ENCODE peak calls at places on chromosomes 2 and 18, in five cellular contexts. J is neuronal stem cell, C is IMR-90, N is H1, Y is mesenchymal stem cell. A is an unnamed sample.

GRCh38 chr18:9708057-9708881 is at the start of gene RAB31:
- DNase-seq in J (peak), C (peak), N (peak), Y (peak), A (peak)

GRCh38 chr18:60446821-60447220 is 74.2 kb upstream of the MC4R start:
- DNase-seq in J (no peak), C (no peak), N (no peak), Y (no peak), A (peak)

GRCh38 chr2:66538291-66538690 is 103.4 kb downstream of the MEIS1 start:
- DNase-seq in J (no peak), C (peak), N (no peak), Y (no peak), A (no peak)

GRCh38 chr2:81206216-81206615 is 901.7 kb upstream of the LRRTM1 start:
- DNase-seq in J (no peak), C (no peak), N (no peak), Y (no peak), A (peak)

GRCh38 chr18:26865557-26865956 is at the start of gene AQP4:
- DNase-seq in J (no peak), C (no peak), N (no peak), Y (no peak), A (peak)

GRCh38 chr2:162007447-162008040 is 66.5 kb downstream of the DPP4 start:
- DNase-seq in J (no peak), C (peak), N (no peak), Y (peak), A (no peak)

GRCh38 chr2:237819231-237819630 is 20.7 kb downstream of the RBM44 start:
- DNase-seq in J (no peak), C (peak), N (no peak), Y (no peak), A (no peak)

GRCh38 chr2:27823135-27823534 is 51.6 kb downstream of the MRPL33 start:
- DNase-seq in J (no peak), C (no peak), N (no peak), Y (no peak), A (no peak)

GRCh38 chr2:224722777-224723176 is 6.6 kb upstream of the CCDC195 start:
- DNase-seq in J (no peak), C (no peak), N (no peak), Y (no peak), A (no peak)

GRCh38 chr2:217249490-217250451 is 389.9 kb upstream of the TNP1 start:
- DNase-seq in J (no peak), C (no peak), N (no peak), Y (peak), A (no peak)

GRCh38 chr18:51437280-51438271 is 240.1 kb upstream of the MEX3C start:
- DNase-seq in J (no peak), C (no peak), N (no peak), Y (no peak), A (no peak)
- H2AFZ ChIP-seq in J (no peak), C (no peak), N (peak), Y (no peak), A (peak)

DNA sequence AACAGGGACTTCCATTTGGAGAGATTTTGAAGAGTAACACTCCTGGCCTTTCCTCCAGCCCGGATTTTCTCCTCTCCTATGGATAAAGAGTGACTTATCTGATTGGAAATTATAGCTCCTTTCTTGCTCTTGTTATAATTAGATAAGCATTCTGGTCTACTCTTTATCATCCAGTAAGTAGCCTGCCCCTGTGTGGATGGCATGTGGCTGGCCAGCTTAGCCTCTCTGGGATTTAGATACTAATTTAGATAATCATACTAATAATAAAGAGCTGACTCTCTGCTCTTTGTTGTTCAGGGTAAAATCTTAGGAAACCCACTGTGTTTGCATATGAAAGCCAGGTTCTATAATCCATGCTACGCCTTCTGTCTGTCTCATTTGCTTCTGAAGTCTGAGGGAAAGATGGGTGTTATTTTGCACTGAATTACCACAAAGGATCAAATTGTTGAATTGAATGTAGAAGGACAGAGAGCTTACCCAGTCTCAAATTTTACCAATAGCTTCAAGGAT is 438.8 kb downstream of the SPAG16 start:
- DNase-seq in J (no peak), C (no peak), N (no peak), Y (no peak), A (no peak)
- H2BK5ac ChIP-seq in J (no peak), C (no peak), N (no peak), Y (no peak), A (no peak)

DNA sequence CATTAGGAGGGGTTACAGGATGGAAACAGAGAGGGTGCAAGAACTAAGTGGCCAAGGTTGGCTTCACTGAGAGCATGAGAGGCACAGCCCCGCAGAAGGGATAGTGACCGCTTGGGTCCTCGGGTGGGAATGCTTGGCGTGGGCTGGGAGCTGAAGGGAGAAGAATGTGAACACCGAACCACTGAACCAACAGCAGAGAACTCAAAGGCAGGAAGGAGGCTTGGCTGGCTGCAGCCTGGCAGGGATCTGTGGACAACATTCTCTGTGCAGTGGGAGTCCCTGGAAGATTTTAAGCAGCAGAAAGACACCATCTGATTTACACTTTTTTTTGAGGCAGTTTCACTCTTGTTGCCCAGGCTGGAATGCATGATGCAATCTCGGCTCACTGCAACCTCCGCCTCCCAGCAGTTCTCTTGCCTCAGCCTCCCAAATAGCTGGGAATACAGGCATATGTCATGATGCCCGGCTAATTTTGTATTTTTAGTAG is 33.9 kb downstream of the SOWAHC start:
- DNase-seq in J (no peak), C (no peak), N (no peak), Y (peak), A (no peak)
- H4K91ac ChIP-seq in J (no peak), C (no peak), N (no peak), Y (no peak), A (no peak)

DNA sequence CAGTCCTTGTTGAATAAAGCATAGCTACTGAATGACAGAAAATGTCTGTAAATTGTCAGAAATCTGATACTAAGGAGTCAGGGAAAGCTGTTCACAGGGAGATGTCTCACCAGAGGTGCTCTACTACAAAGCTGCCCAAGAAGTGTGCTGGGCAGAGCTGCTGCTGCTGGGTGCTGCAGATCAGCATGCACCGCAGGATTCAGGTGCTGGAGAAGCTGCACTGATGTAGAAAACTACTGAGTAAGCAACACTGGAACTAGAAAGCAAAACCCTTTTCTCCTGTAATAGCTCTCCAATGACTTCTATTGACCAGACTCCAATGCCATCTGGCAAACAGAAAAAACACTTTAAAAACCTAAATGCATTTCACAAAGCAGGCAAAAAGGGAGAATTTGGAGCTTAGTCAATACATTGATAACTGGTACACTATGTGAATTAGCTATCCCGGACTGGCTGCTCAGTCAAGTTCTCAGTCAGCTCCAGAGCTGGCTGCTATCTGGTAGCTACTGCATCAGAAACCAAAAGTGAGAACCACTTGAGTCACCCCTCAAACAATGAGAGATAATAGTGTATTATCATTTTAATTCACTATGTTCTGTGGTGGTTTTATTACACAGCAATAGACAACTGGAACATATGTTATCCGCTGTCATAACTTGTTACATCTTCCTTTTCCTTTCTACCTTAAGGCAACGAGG is 493.1 kb downstream of the CPS1 start:
- DNase-seq in J (no peak), C (no peak), N (no peak), Y (no peak), A (no peak)
- H2AFZ ChIP-seq in J (no peak), C (no peak), N (peak), Y (no peak), A (no peak)

GRCh38 chr2:186129767-186130581 is 356.1 kb upstream of the ZC3H15 start:
- DNase-seq in J (no peak), C (peak), N (no peak), Y (no peak), A (no peak)
- H2BK5ac ChIP-seq in J (no peak), C (no peak), N (no peak), Y (no peak), A (no peak)

GRCh38 chr2:206163251-206163880 is 3.7 kb downstream of the EEF1B2 start:
- DNase-seq in J (no peak), C (no peak), N (no peak), Y (no peak), A (no peak)

GRCh38 chr2:206158563-206159345 is 490 bp downstream of the NDUFS1 start:
- DNase-seq in J (no peak), C (peak), N (no peak), Y (peak), A (no peak)

GRCh38 chr2:206160124-206160806 is 570 bp downstream of the EEF1B2 start:
- DNase-seq in J (no peak), C (peak), N (no peak), Y (no peak), A (no peak)

GRCh38 chr2:206160807-206161179 is 1.1 kb downstream of the EEF1B2 start:
- DNase-seq in J (no peak), C (no peak), N (no peak), Y (no peak), A (no peak)

DNA sequence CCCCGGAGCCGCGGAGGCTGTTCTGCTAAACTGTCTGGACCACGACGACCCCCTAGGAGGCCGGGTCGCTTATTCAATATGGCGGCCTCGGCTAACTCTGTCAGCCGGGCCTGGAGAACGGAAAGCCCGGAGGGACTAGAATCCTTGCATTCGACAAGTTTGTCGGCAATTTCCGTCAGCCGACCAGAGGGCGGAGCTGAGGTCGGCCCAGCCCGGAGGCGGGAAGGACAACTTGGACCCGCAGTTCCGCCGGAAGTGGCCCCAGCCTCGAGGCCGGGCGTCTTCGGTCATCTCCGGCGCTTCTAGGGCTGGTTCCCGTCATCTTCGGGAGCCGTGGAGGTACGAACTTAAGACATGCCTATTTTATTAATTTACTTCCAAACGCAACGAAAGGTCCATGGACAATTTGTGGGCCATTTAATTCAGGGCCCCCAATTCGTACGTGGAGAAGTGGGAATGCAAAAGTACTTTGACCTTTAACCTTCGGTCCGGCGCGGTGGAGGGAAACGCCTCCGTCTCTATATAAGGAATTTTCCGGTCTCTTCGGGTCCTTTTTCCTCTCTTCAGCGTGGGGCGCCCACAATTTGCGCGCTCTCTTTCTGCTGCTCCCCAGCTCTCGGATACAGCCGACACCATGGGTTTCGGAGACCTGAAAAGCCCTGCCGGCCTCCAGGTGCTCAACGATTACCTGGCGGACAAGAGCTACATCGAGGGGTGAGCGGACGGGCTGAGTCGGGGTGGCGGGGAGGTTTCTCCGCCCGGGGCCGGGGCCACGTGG is at the start of the genes EEF1B2 and NDUFS1:
- DNase-seq in J (peak), C (peak), N (peak), Y (peak), A (peak)
- H4K91ac ChIP-seq in J (no peak), C (peak), N (peak), Y (peak), A (no peak)